ENCODE peak calls at places on chromosomes 16 and 17, in eight cellular contexts. K is activated naive CD4-positive, alpha-beta T cell treated with anti-CD3 and anti-CD28 coated beads, Interleukin-2, amount 50 U/mL, for 72 hours; Q is ELR; S is stimulated activated CD8-positive, alpha-beta memory T cell treated with anti-CD3 and anti-CD28 coated beads, Interleukin-4, amount 100 ng/mL, for 48 hours; T is NCI-H1092; F is A172; W is brain microvascular endothelial cell; M is activated T-helper 1 cell treated with anti-CD3 and anti-CD28 coated beads, Interleukin-2, amount 50 U/mL, for 16 hours. A is an unnamed sample.

GRCh38 chr16:84548971-84549844 is 44.7 kb upstream of the MEAK7 start:
- DNase-seq in K (peak), Q (no peak), S (peak), T (no peak), F (no peak), W (no peak), M (peak), A (peak)

GRCh38 chr16:74107795-74108610 is 188.6 kb upstream of the PSMD7 start:
- DNase-seq in K (peak), Q (peak), S (peak), T (no peak), F (peak), W (peak), M (no peak), A (no peak)

GRCh38 chr16:86578499-86579267 is at the start of gene FOXL1:
- DNase-seq in K (peak), Q (peak), S (no peak), T (no peak), F (no peak), W (peak), M (no peak), A (no peak)

GRCh38 chr17:17785407-17785806 is 51.4 kb downstream of the SREBF1 start:
- DNase-seq in K (no peak), Q (no peak), S (no peak), T (no peak), F (no peak), W (no peak), M (no peak), A (no peak)

GRCh38 chr17:21345236-21345635 is 30.9 kb upstream of the KCNJ12 start:
- DNase-seq in K (no peak), Q (no peak), S (no peak), T (no peak), F (no peak), W (no peak), M (no peak), A (no peak)

GRCh38 chr17:30005709-30006320 is 64.4 kb downstream of the EFCAB5 start:
- DNase-seq in K (no peak), Q (peak), S (no peak), T (no peak), F (peak), W (peak), M (no peak), A (no peak)

GRCh38 chr17:64534187-64534586 is 27.4 kb downstream of the CEP95 start:
- DNase-seq in K (peak), Q (no peak), S (no peak), T (no peak), F (peak), W (no peak), M (no peak), A (no peak)

GRCh38 chr17:50560931-50561750 is 626 bp downstream of the CACNA1G start:
- DNase-seq in K (no peak), Q (no peak), S (no peak), T (no peak), F (no peak), W (no peak), M (no peak), A (peak)

GRCh38 chr16:4944333-4945281 is 7.7 kb upstream of the PPL start:
- DNase-seq in K (no peak), Q (peak), S (no peak), T (peak), F (peak), W (peak), M (no peak), A (no peak)

GRCh38 chr17:49003557-49004511 is 6.6 kb downstream of the IGF2BP1 start:
- DNase-seq in K (no peak), Q (peak), S (no peak), T (no peak), F (peak), W (no peak), M (no peak), A (no peak)

GRCh38 chr17:59299400-59300092 is 31.9 kb upstream of the YPEL2 start:
- DNase-seq in K (no peak), Q (no peak), S (no peak), T (no peak), F (no peak), W (no peak), M (no peak), A (no peak)

GRCh38 chr17:42107597-42108576 is 4.6 kb downstream of the DHX58 start:
- DNase-seq in K (peak), Q (peak), S (peak), T (peak), F (no peak), W (peak), M (peak), A (peak)

GRCh38 chr17:79664925-79665738 is 54.3 kb upstream of the RBFOX3 start:
- DNase-seq in K (no peak), Q (no peak), S (peak), T (peak), F (no peak), W (no peak), M (no peak), A (no peak)

GRCh38 chr16:77234611-77235010 is 35.4 kb downstream of the SYCE1L start:
- DNase-seq in K (no peak), Q (peak), S (no peak), T (no peak), F (peak), W (no peak), M (no peak), A (no peak)

GRCh38 chr17:76909971-76910760 is 42.0 kb downstream of the MGAT5B start:
- DNase-seq in K (peak), Q (peak), S (peak), T (no peak), F (peak), W (peak), M (no peak), A (no peak)

GRCh38 chr17:4170639-4171280 is 27.8 kb downstream of the CYB5D2 start:
- DNase-seq in K (no peak), Q (no peak), S (no peak), T (no peak), F (no peak), W (no peak), M (no peak), A (no peak)

GRCh38 chr17:66540131-66540781 is 237.8 kb downstream of the PRKCA start:
- DNase-seq in K (no peak), Q (peak), S (no peak), T (no peak), F (peak), W (peak), M (no peak), A (no peak)

GRCh38 chr16:80006175-80006895 is 405.8 kb upstream of the MAF start:
- DNase-seq in K (no peak), Q (peak), S (no peak), T (no peak), F (peak), W (peak), M (no peak), A (no peak)

GRCh38 chr17:14201595-14201994 is 35.1 kb downstream of the CDRT15 start:
- DNase-seq in K (no peak), Q (no peak), S (peak), T (no peak), F (no peak), W (no peak), M (peak), A (peak)

GRCh38 chr16:4217246-4218131 is 24.4 kb downstream of the SRL start:
- DNase-seq in K (no peak), Q (no peak), S (no peak), T (peak), F (no peak), W (no peak), M (no peak), A (no peak)

GRCh38 chr16:57146735-57147134 is 39.1 kb downstream of the PSME3IP1 start:
- DNase-seq in K (no peak), Q (peak), S (no peak), T (no peak), F (no peak), W (no peak), M (no peak), A (no peak)

GRCh38 chr17:11598274-11599221 is at the start of gene DNAH9:
- DNase-seq in K (peak), Q (no peak), S (peak), T (peak), F (no peak), W (peak), M (no peak), A (no peak)

GRCh38 chr17:51434434-51435170 is 174.3 kb downstream of the UTP18 start:
- DNase-seq in K (no peak), Q (peak), S (no peak), T (no peak), F (peak), W (no peak), M (no peak), A (no peak)

A was measured in central memory CD4-positive, alpha-beta T cell.